ENCODE peak calls at places on chromosomes 11 and 22, in six cellular contexts. A is mammary epithelial cell, N is HEK293T, M is IMR-90, I is lower lobe of right lung, S is heart right ventricle. W is an unnamed sample.

GRCh38 chr11:64839887-64840782 is 4.3 kb downstream of the CDC42BPG start:
- DNase-seq in S (no peak), M (no peak), A (no peak), I (no peak), N (no peak), W (no peak)

GRCh38 chr22:21569459-21570161 is 2.1 kb downstream of the UBE2L3 start:
- DNase-seq in A (no peak), N (no peak), I (no peak), M (no peak), S (no peak), W (no peak)

GRCh38 chr11:33670250-33671011 is 30.2 kb downstream of the C11orf91 start:
- DNase-seq in S (no peak), A (peak), N (no peak), M (peak), I (no peak), W (no peak)

GRCh38 chr11:64150481-64151239 is 15.3 kb downstream of the MACROD1 start:
- DNase-seq in A (no peak), N (no peak), I (no peak), M (no peak), S (peak), W (no peak)

GRCh38 chr11:6030658-6031057 is at the start of gene OR56A1:
- DNase-seq in A (no peak), M (no peak), I (no peak), N (no peak), S (no peak), W (no peak)

GRCh38 chr22:32336185-32336603 is 21.5 kb upstream of the RFPL3 start:
- DNase-seq in A (no peak), N (no peak), S (no peak), I (no peak), M (no peak), W (no peak)

GRCh38 chr22:37303821-37304274 is 21.5 kb downstream of the CYTH4 start:
- DNase-seq in I (peak), M (peak), A (peak), N (no peak), S (no peak), W (no peak)

GRCh38 chr11:2940166-2940929 is 11.1 kb upstream of the PHLDA2 start:
- DNase-seq in I (peak), A (peak), S (no peak), N (no peak), M (no peak), W (no peak)

GRCh38 chr11:45105233-45105992 is 41.0 kb upstream of the PRDM11 start:
- DNase-seq in M (peak), A (peak), S (peak), N (peak), I (peak), W (no peak)

GRCh38 chr11:114812698-114813097 is 134.4 kb downstream of the NXPE2 start:
- DNase-seq in A (no peak), S (no peak), N (no peak), I (no peak), M (no peak), W (no peak)

GRCh38 chr22:30181459-30182353 is 64.9 kb downstream of the LIF start:
- DNase-seq in A (no peak), N (no peak), S (no peak), I (no peak), M (no peak), W (no peak)

GRCh38 chr11:697028-697491 is 1.4 kb downstream of the TMEM80 start:
- DNase-seq in N (no peak), A (peak), I (peak), S (no peak), M (peak), W (no peak)

GRCh38 chr11:128339721-128340271 is 247.6 kb downstream of the ETS1 start:
- DNase-seq in I (no peak), A (no peak), M (no peak), S (no peak), N (no peak), W (no peak)

GRCh38 chr22:40578171-40578570 is 58.3 kb downstream of the MRTFA start:
- DNase-seq in I (no peak), A (no peak), M (no peak), N (no peak), S (no peak), W (no peak)

GRCh38 chr22:50247748-50248147 is 2.9 kb upstream of the TUBGCP6 start:
- DNase-seq in I (no peak), A (no peak), S (no peak), M (peak), N (no peak), W (no peak)

GRCh38 chr11:35594680-35595079 is 23.6 kb upstream of the FJX1 start:
- DNase-seq in M (no peak), I (no peak), A (no peak), N (no peak), S (no peak), W (no peak)

GRCh38 chr22:38104084-38104483 is 6.4 kb downstream of the BAIAP2L2 start:
- DNase-seq in S (no peak), M (peak), I (peak), N (peak), A (no peak), W (no peak)

GRCh38 chr22:27482414-27482813 is 319.1 kb downstream of the MN1 start:
- DNase-seq in N (no peak), S (no peak), I (no peak), A (no peak), M (no peak), W (no peak)

W was measured in esophagus squamous epithelium.